ENCODE peak calls at places on chromosomes 7 and 10, in seven cellular contexts. W, F, A, C, I, G and V are unnamed samples. For H3K27me3, the result is how much of the 10 kb centered on the place peaks cover.

GRCh38 chr10:123569436-123570010 is 96.6 kb upstream of the GPR26 start:
- DNase-seq in I (no peak), C (no peak), A (no peak), F (no peak), G (no peak), W (peak), V (no peak)

GRCh38 chr10:75049316-75050285 is 61.9 kb upstream of the SAMD8 start:
- DNase-seq in W (peak), G (no peak), A (no peak), F (no peak), C (no peak), I (no peak), V (no peak)

GRCh38 chr7:152464312-152465117 is 28.7 kb upstream of the KMT2C start:
- DNase-seq in I (peak), C (peak), A (peak), G (peak), F (peak), W (peak), V (peak)

GRCh38 chr7:116511552-116512523 is 12.3 kb downstream of the CAV2 start:
- DNase-seq in G (peak), C (no peak), A (peak), I (peak), F (peak), W (no peak), V (no peak)

GRCh38 chr10:6400331-6400730 is 179.7 kb downstream of the PRKCQ start:
- DNase-seq in W (no peak), C (no peak), G (no peak), I (no peak), A (no peak), F (no peak), V (no peak)

GRCh38 chr10:3961082-3961481 is 176.1 kb upstream of the KLF6 start:
- DNase-seq in I (no peak), C (no peak), W (no peak), F (peak), G (no peak), A (no peak), V (no peak)

GRCh38 chr10:132168571-132169030 is 18.1 kb upstream of the DPYSL4 start:
- DNase-seq in F (no peak), G (peak), A (no peak), C (no peak), W (no peak), I (no peak), V (no peak)

GRCh38 chr7:452791-453455 is 66.7 kb downstream of the PDGFA start:
- DNase-seq in C (no peak), F (no peak), I (no peak), G (no peak), A (no peak), W (no peak), V (no peak)

GRCh38 chr7:18440934-18441333 is 54.6 kb upstream of the HDAC9 start:
- DNase-seq in W (no peak), I (no peak), F (no peak), C (no peak), G (no peak), A (no peak), V (no peak)

GRCh38 chr7:18444856-18445255 is 50.7 kb upstream of the HDAC9 start:
- DNase-seq in I (no peak), A (no peak), G (no peak), W (no peak), F (no peak), C (no peak), V (no peak)

GRCh38 chr7:18445916-18446520 is 49.5 kb upstream of the HDAC9 start:
- DNase-seq in C (no peak), A (no peak), F (no peak), I (no peak), W (no peak), G (no peak), V (no peak)

GRCh38 chr7:18450021-18450420 is 45.5 kb upstream of the HDAC9 start:
- DNase-seq in F (no peak), A (no peak), I (peak), W (no peak), C (no peak), G (no peak), V (no peak)

GRCh38 chr7:18445483-18445882 is 50.1 kb upstream of the HDAC9 start:
- DNase-seq in A (no peak), I (no peak), G (no peak), W (no peak), F (no peak), C (no peak), V (no peak)
- H3K27me3 ChIP-seq in A (under half), I (under half), G (under half), W (under half), F (under half), C (under half), V (under half)

GRCh38 chr10:118800920-118801319 is 46.1 kb upstream of the CACUL1 start:
- DNase-seq in G (no peak), F (peak), C (peak), W (no peak), I (peak), A (peak), V (peak)
- H3K27me3 ChIP-seq in G (under half), F (under half), C (under half), W (under half), I (under half), A (under half), V (under half)

GRCh38 chr7:106231856-106232490 is 52.8 kb downstream of the NAMPT start:
- DNase-seq in F (no peak), A (no peak), W (no peak), G (no peak), I (no peak), C (no peak), V (no peak)
- H3K27me3 ChIP-seq in F (under half), A (under half), W (under half), G (under half), I (under half), C (under half), V (under half)

GRCh38 chr10:129950651-129951050 is 13.4 kb downstream of the EBF3 start:
- DNase-seq in G (no peak), C (no peak), I (no peak), W (no peak), A (no peak), F (no peak), V (no peak)
- H3K27me3 ChIP-seq in G (under half), C (under half), I (under half), W (under half), A (under half), F (under half), V (half or more)